ENCODE peak calls at places on chromosomes 4 and X, in eight cellular contexts. F is transverse colon, B is lower leg skin, Z is tibial nerve, W is uterus, T is A549, V is stomach, H is IMR-90. O is an unnamed sample.

GRCh38 chrX:135914404-135914803 is 20.9 kb downstream of the SAGE1 start:
- DNase-seq in Z (no peak), F (no peak), V (no peak), B (no peak), T (no peak), W (no peak), H (no peak), O (no peak)

GRCh38 chrX:110509778-110510510 is 151.3 kb downstream of the RTL9 start:
- DNase-seq in V (no peak), W (no peak), F (no peak), Z (no peak), T (no peak), B (no peak), H (no peak), O (no peak)

GRCh38 chr4:181830404-181831035 is 412.7 kb upstream of the TENM3 start:
- DNase-seq in Z (no peak), B (no peak), V (no peak), W (no peak), T (no peak), H (peak; percentile 15), F (no peak), O (no peak)

GRCh38 chrX:108439961-108440696 is 491 bp downstream of the COL4A5 start:
- DNase-seq in F (no peak), H (peak; percentile 21), V (no peak), Z (no peak), T (no peak), W (peak; percentile 16), B (no peak), O (peak; percentile 12)

GRCh38 chr4:184167576-184167975 is 50.1 kb downstream of the ENPP6 start:
- DNase-seq in V (no peak), T (no peak), W (no peak), F (peak; percentile 32), H (no peak), Z (no peak), B (no peak), O (no peak)

GRCh38 chrX:56803849-56804681 is 75.0 kb downstream of the NBDY start:
- DNase-seq in B (no peak), V (no peak), W (no peak), H (no peak), Z (no peak), T (no peak), F (peak; percentile 4), O (no peak)

GRCh38 chr4:55396305-55397023 is 707 bp downstream of the TMEM165 start:
- DNase-seq in Z (no peak), W (peak; percentile 55), T (no peak), H (peak; percentile 38), B (peak; percentile 23), V (peak; percentile 46), F (peak; percentile 57), O (peak; percentile 71)

GRCh38 chrX:17413228-17413627 is 38.2 kb downstream of the NHS start:
- DNase-seq in B (no peak), Z (no peak), H (peak; percentile 88), T (peak; percentile 29), F (no peak), V (no peak), W (no peak), O (no peak)

GRCh38 chrX:106684207-106684606 is 42.3 kb upstream of the RNF128 start:
- DNase-seq in F (no peak), B (no peak), V (no peak), Z (no peak), H (no peak), W (no peak), T (no peak), O (no peak)

GRCh38 chr4:56744030-56744429 is 62.9 kb upstream of the HOPX start:
- DNase-seq in B (no peak), F (no peak), T (no peak), W (no peak), Z (no peak), V (no peak), H (no peak), O (no peak)

GRCh38 chr4:108885211-108885610 is 122.4 kb upstream of the ETNPPL start:
- DNase-seq in H (peak; percentile 58), F (no peak), T (no peak), B (no peak), W (no peak), V (no peak), Z (no peak), O (no peak)

GRCh38 chr4:67134616-67135015 is 410.7 kb downstream of the CENPC start:
- DNase-seq in W (no peak), H (no peak), T (no peak), V (no peak), Z (no peak), F (no peak), B (no peak), O (no peak)

GRCh38 chrX:105273326-105273725 is 52.8 kb upstream of the TEX13A start:
- DNase-seq in B (no peak), T (no peak), F (no peak), Z (no peak), V (no peak), W (no peak), H (no peak), O (no peak)

GRCh38 chrX:74259879-74260491 is 44.0 kb upstream of the ZCCHC13 start:
- DNase-seq in H (no peak), V (no peak), T (no peak), Z (no peak), W (no peak), F (no peak), B (no peak), O (no peak)

GRCh38 chr4:119209077-119209476 is 3.4 kb upstream of the USP53 start:
- DNase-seq in B (peak; percentile 46), T (peak; percentile 81), F (no peak), V (no peak), Z (no peak), W (no peak), H (peak; percentile 96), O (no peak)

GRCh38 chr4:38674206-38675144 is 10.5 kb downstream of the KLF3 start:
- DNase-seq in T (peak; percentile 32), Z (no peak), B (no peak), W (no peak), V (no peak), F (no peak), H (no peak), O (no peak)

GRCh38 chr4:81493895-81494490 is 22.3 kb upstream of the RASGEF1B start:
- DNase-seq in H (no peak), V (no peak), Z (no peak), W (no peak), T (no peak), F (no peak), B (no peak), O (no peak)

GRCh38 chr4:142278171-142278570 is 567.9 kb downstream of the INPP4B start:
- DNase-seq in H (peak; percentile 55), W (no peak), Z (no peak), B (no peak), F (no peak), T (no peak), V (no peak), O (no peak)

GRCh38 chr4:162163892-162164759 is at the start of gene FSTL5:
- DNase-seq in F (peak; percentile 31), Z (peak; percentile 38), T (peak; percentile 74), B (peak; percentile 14), V (peak; percentile 66), W (no peak), H (peak; percentile 2), O (peak; percentile 44)
- H3K4me3 ChIP-seq in F (peak within 1 kb of the TSS; percentile 1), Z (peak within 1 kb of the TSS; percentile 29), T (peak within 1 kb of the TSS; percentile 54), B (no peak within 1 kb of the TSS), V (peak within 1 kb of the TSS; percentile 34), W (no peak within 1 kb of the TSS), H (no peak within 1 kb of the TSS), O (no peak within 1 kb of the TSS)

GRCh38 chr4:70993181-70994068 is at the start of gene DCK:
- DNase-seq in T (peak; percentile 91), Z (peak; percentile 82), W (peak; percentile 90), V (peak; percentile 93), F (peak; percentile 94), B (peak; percentile 82), H (peak; percentile 90), O (peak; percentile 95)
- TF ChIP-seq POLR2A in T (peak; percentile 52), Z (peak; percentile 85), W (peak; percentile 58), V (peak; percentile 32), F (peak; percentile 94), B (no peak), H (peak; percentile 75), O (peak; percentile 67)

GRCh38 chrX:150899191-150899757 is 806 bp upstream of the CD99L2 start:
- DNase-seq in T (peak; percentile 26), F (peak; percentile 58), Z (peak; percentile 12), B (peak; percentile 18), H (peak; percentile 6), W (peak; percentile 22), V (peak; percentile 37), O (peak; percentile 37)
- H3K4me3 ChIP-seq in T (peak overlapping the region; percentile 92), F (peak overlapping the region; percentile 77), Z (peak overlapping the region; percentile 57), B (peak overlapping the region; percentile 50), H (peak overlapping the region; percentile 70), W (peak overlapping the region; percentile 44), V (peak overlapping the region; percentile 61), O (peak overlapping the region; percentile 42)

GRCh38 chrX:1451676-1452496 is 823 bp downstream of the ASMTL start:
- DNase-seq in V (peak; percentile 24), B (peak; percentile 40), Z (no peak), W (peak; percentile 42), F (peak; percentile 33), H (no peak), T (no peak), O (peak; percentile 61)

GRCh38 chrX:1452497-1453389 is at the start of gene ASMTL:
- DNase-seq in W (peak; percentile 100), Z (peak; percentile 99), B (peak; percentile 99), T (peak; percentile 100), H (peak; percentile 99), F (peak; percentile 100), V (peak; percentile 100), O (peak; percentile 100)

GRCh38 chrX:1453951-1454785 is 1.5 kb upstream of the ASMTL start:
- DNase-seq in V (peak; percentile 88), T (peak; percentile 89), Z (peak; percentile 78), F (peak; percentile 91), H (peak; percentile 69), W (peak; percentile 90), B (peak; percentile 87), O (peak; percentile 92)

GRCh38 chrX:1451251-1451675 is 1.4 kb downstream of the ASMTL start:
- DNase-seq in W (no peak), T (no peak), Z (no peak), B (no peak), F (no peak), H (no peak), V (no peak), O (no peak)

DNA sequence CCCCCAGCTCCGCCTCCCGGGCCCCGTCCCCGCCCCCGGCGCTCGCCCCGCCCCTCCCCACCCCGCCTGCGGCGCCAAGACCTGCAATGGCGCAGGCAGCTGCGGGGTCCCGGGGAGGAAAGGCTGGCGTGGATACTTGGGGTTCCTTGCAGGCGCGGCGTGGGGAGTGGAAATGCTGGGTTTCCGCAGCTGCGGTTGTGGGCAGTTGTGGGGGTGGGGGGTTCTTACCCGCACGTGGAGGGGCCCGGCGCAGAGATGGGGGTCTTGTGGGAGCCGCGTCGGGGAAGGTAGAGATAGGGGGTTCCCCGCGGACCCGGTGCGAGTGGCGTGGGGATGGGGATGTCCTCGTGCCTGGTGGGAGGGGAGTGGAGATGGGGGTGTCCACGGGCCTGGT is 678 bp upstream of the ASMTL start:
- DNase-seq in B (no peak), F (no peak), V (no peak), W (no peak), Z (no peak), T (no peak), H (no peak), O (no peak)
- TF ChIP-seq POLR2A in B (no peak), F (peak; percentile 47), V (no peak), W (no peak), Z (no peak), T (peak; percentile 22), H (no peak), O (peak; percentile 29)